ENCODE peak calls at places on chromosomes 4 and X, in four cellular contexts. J is fibroblast of gingiva; D is psoas muscle; G is activated CD8-positive, alpha-beta memory T cell treated with anti-CD3 and anti-CD28 coated beads for 48 hours. U is an unnamed sample.

GRCh38 chrX:129875669-129876068 is 30.3 kb upstream of the UTP14A start:
- DNase-seq in D (no peak), G (no peak), J (peak), U (peak)

GRCh38 chrX:104254442-104255115 is at the start of gene ESX1:
- DNase-seq in G (no peak), D (no peak), J (no peak), U (peak)

GRCh38 chr4:80134936-80135701 is 62.1 kb upstream of the ANTXR2 start:
- DNase-seq in J (no peak), G (no peak), D (no peak), U (no peak)

GRCh38 chrX:10615931-10616780 is 4.2 kb downstream of the MID1 start:
- DNase-seq in J (peak), D (no peak), G (no peak), U (peak)

GRCh38 chr4:179692251-179692650 is 2250.0 kb upstream of the AGA start:
- DNase-seq in J (no peak), D (no peak), G (no peak), U (no peak)

GRCh38 chr4:189090174-189090814 is 850.4 kb upstream of the FRG1 start:
- DNase-seq in G (no peak), D (no peak), J (no peak), U (peak)

GRCh38 chr4:111537861-111538260 is 607.4 kb upstream of the FAM241A start:
- DNase-seq in G (no peak), J (no peak), D (no peak), U (peak)

GRCh38 chr4:6245246-6246169 is 24.1 kb upstream of the WFS1 start:
- DNase-seq in G (no peak), D (peak), J (no peak), U (no peak)

GRCh38 chr4:173505924-173506779 is 23.9 kb downstream of the HAND2 start:
- DNase-seq in D (no peak), J (peak), G (no peak), U (peak)

GRCh38 chrX:13123857-13124345 is 79.5 kb upstream of the FAM9C start:
- DNase-seq in G (no peak), D (no peak), J (peak), U (peak)

GRCh38 chr4:132683957-132684356 is 465.1 kb upstream of the PCDH10 start:
- DNase-seq in G (no peak), J (no peak), D (no peak), U (no peak)